ENCODE peak calls at places on chromosomes 11 and 22, in four cellular contexts. V, Z, B and X are unnamed samples.

GRCh38 chr11:111663820-111664219 is 61.6 kb downstream of the SIK2 start:
- DNase-seq in V (no peak), Z (no peak), B (no peak), X (no peak)

GRCh38 chr22:46934746-46935491 is 172.5 kb downstream of the TBC1D22A start:
- DNase-seq in V (peak), Z (peak), B (no peak), X (no peak)

GRCh38 chr11:123479048-123479837 is 49.2 kb downstream of the GRAMD1B start:
- DNase-seq in V (no peak), Z (no peak), B (no peak), X (no peak)

GRCh38 chr22:27603823-27604190 is 197.7 kb downstream of the MN1 start:
- DNase-seq in V (no peak), Z (no peak), B (peak), X (no peak)

GRCh38 chr22:47401976-47402770 is 639.7 kb downstream of the TBC1D22A start:
- DNase-seq in V (no peak), Z (no peak), B (no peak), X (no peak)

GRCh38 chr11:129374081-129374992 is 1.3 kb upstream of the BARX2 start:
- DNase-seq in V (no peak), Z (no peak), B (peak), X (no peak)

GRCh38 chr11:5153574-5154431 is 754 bp downstream of the OR52A1 start:
- DNase-seq in V (no peak), Z (no peak), B (no peak), X (no peak)

GRCh38 chr11:31422703-31423102 is 53.0 kb downstream of the DNAJC24 start:
- DNase-seq in V (no peak), Z (no peak), B (no peak), X (no peak)

GRCh38 chr11:6249822-6250555 is 9.6 kb upstream of the CCKBR start:
- DNase-seq in V (peak), Z (peak), B (peak), X (no peak)

GRCh38 chr11:117096140-117096972 is 1.9 kb downstream of the SIK3 start:
- DNase-seq in V (no peak), Z (no peak), B (peak), X (no peak)

GRCh38 chr22:42691440-42691839 is 29.2 kb downstream of the A4GALT start:
- DNase-seq in V (no peak), Z (no peak), B (no peak), X (no peak)

GRCh38 chr11:13169709-13170108 is 107.9 kb upstream of the BMAL1 start:
- DNase-seq in V (peak), Z (no peak), B (no peak), X (no peak)

GRCh38 chr11:89235976-89236375 is 58.3 kb downstream of the TYR start:
- DNase-seq in V (no peak), Z (no peak), B (no peak), X (no peak)

GRCh38 chr11:83033972-83034672 is 37.6 kb downstream of the RAB30 start:
- DNase-seq in V (no peak), Z (no peak), B (peak), X (no peak)

GRCh38 chr11:94656968-94657367 is 89.8 kb downstream of the PIWIL4 start:
- DNase-seq in V (no peak), Z (no peak), B (no peak), X (no peak)

GRCh38 chr11:96219981-96220623 is 122.9 kb downstream of the MAML2 start:
- DNase-seq in V (no peak), Z (no peak), B (no peak), X (no peak)

GRCh38 chr11:84963240-84963639 is 663.9 kb downstream of the DLG2 start:
- DNase-seq in V (no peak), Z (no peak), B (no peak), X (no peak)

GRCh38 chr11:76798656-76799055 is 15.5 kb downstream of the TSKU start:
- DNase-seq in V (no peak), Z (no peak), B (no peak), X (no peak)

GRCh38 chr11:63017306-63017974 is 1.8 kb upstream of the SLC22A8 start:
- DNase-seq in V (no peak), Z (no peak), B (peak), X (peak)

GRCh38 chr11:80980221-80980620 is 1539.4 kb upstream of the TENM4 start:
- DNase-seq in V (no peak), Z (no peak), B (no peak), X (no peak)

GRCh38 chr11:116556483-116556882 is 216.3 kb downstream of the BUD13 start:
- DNase-seq in V (no peak), Z (no peak), B (no peak), X (no peak)

GRCh38 chr22:46546466-46547178 is 9.2 kb upstream of the CELSR1 start:
- DNase-seq in V (no peak), Z (no peak), B (no peak), X (no peak)

GRCh38 chr11:20387262-20388095 is at the start of gene PRMT3:
- DNase-seq in V (peak), Z (peak), B (peak), X (peak)

GRCh38 chr11:95512682-95513081 is 276.9 kb downstream of the FAM76B start:
- DNase-seq in V (no peak), Z (no peak), B (no peak), X (no peak)

GRCh38 chr11:16606784-16607674 is 131.4 kb upstream of the C11orf58 start:
- DNase-seq in V (no peak), Z (peak), B (peak), X (no peak)

GRCh38 chr22:46029574-46030200 is 52.7 kb upstream of the WNT7B start:
- DNase-seq in V (no peak), Z (no peak), B (no peak), X (no peak)

GRCh38 chr11:44268807-44269080 is 41.2 kb downstream of the ALX4 start:
- DNase-seq in V (no peak), Z (no peak), B (no peak), X (no peak)

GRCh38 chr11:34366522-34366921 is 8.7 kb upstream of the ABTB2 start:
- DNase-seq in V (peak), Z (no peak), B (peak), X (peak)

GRCh38 chr11:34360056-34360455 is 2.2 kb upstream of the ABTB2 start:
- DNase-seq in V (no peak), Z (no peak), B (no peak), X (no peak)

GRCh38 chr11:34359548-34359891 is 1.7 kb upstream of the ABTB2 start:
- DNase-seq in V (peak), Z (peak), B (peak), X (no peak)

GRCh38 chr11:34363363-34364084 is 5.7 kb upstream of the ABTB2 start:
- DNase-seq in V (no peak), Z (no peak), B (no peak), X (peak)

DNA sequence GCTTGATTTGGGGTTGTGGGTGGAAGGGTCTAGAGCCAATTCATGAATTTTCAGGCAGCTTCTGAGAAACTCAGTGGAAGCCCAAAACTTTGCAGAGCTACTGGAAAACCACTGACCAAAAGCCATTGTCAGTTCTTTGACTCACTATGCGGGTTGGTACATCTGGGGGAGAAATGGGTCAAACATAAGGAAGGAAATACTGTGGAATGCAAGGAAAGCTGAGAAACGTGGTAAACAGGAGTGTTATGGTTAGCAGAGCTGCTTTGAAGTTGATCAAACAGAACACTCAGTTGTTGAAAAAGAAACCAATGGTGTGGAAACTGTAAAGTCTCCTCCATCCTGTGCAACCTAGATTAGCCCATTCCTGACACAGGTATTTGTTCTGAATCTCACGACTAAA is 6.3 kb upstream of the ABTB2 start:
- DNase-seq in V (no peak), Z (no peak), B (no peak), X (no peak)
- TF ChIP-seq JUND in V (no peak), Z (no peak), B (no peak), X (no peak)

DNA sequence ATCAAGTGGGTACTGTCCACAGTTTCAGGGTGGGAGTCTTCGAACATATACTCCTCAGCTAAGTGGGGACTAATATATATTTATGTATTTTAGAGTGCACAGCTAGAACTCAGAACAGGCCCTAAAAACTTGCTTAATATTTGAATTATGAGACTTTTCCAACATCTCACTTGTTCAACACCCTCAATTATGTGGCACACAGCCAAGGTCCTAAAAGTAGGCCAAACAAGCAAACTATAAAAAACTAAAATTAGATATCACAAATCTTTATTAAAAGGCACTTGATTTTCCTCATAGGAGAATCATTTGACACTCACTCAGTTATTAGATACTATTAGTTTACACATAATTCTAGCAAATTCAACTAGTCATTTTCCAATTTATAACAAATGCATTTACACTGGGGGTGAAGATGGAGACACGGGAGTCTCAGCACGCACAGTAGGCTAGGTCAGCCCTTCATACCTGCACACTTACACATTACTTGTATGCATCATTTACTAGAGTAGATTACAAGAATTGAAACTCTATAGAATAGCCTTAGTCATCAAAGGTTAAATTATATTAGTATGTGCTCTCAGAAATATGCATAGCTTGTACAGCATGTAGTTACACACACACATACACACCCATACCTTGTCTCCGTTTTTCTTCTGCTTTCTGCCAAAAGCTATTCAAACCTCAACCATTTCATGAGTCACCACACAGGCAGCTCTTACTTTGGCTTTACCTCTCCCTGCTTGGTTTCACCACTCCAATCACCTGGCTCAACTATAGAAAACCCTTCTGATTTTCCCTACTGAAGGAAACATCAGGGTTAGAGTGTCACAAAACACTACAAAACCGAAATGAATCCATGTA is 171.5 kb downstream of the SBF2 start:
- DNase-seq in V (peak), Z (no peak), B (no peak), X (peak)
- TF ChIP-seq JUND in V (peak), Z (no peak), B (peak), X (no peak)

DNA sequence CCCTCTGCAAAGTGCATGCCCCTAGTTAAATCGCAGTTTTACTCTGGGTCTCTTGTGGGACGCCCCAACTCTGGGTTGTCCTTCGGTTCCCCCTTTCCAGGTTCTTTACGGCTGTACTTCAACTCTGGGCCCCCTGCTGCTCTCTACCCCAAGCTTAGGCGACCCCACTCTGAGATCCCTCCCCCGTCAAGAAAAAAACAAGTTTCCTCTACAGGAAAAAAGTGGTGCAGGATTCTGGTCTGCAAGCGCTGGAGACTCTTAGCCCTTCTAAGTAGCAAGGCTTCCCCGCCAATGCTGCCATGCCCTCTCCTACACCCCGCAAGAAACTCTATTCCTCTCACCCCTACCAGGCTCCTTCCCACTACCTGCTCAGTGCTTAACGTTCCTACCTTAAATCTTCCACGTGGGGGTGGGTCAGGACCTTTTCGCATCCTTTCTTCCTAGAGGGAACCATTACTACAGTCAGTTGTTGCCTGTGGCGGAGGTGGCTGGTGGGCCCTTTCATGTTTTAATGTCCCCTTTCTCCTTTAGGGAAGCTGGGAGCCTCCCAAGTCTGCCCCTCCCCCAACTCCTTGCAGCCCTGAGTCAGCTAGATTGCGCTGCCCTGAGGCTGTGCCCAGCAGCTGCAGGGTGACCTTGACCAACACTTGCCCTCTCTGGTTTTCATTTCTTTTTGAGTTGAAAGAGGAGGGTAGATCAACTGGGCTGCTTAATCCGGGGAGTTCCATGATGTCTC is 1.4 kb downstream of the NEFH start:
- DNase-seq in V (no peak), Z (peak), B (no peak), X (no peak)
- TF ChIP-seq JUND in V (no peak), Z (no peak), B (no peak), X (no peak)

GRCh38 chr22:23001463-23001862 is 68.9 kb upstream of the GNAZ start:
- DNase-seq in V (no peak), Z (no peak), B (no peak), X (no peak)

GRCh38 chr22:22997988-22998387 is 72.3 kb upstream of the GNAZ start:
- DNase-seq in V (no peak), Z (no peak), B (no peak), X (no peak)

GRCh38 chr22:23002612-23003180 is 67.6 kb upstream of the GNAZ start:
- DNase-seq in V (no peak), Z (no peak), B (no peak), X (no peak)

GRCh38 chr22:22999473-22999872 is 70.8 kb upstream of the GNAZ start:
- DNase-seq in V (no peak), Z (no peak), B (no peak), X (no peak)

DNA sequence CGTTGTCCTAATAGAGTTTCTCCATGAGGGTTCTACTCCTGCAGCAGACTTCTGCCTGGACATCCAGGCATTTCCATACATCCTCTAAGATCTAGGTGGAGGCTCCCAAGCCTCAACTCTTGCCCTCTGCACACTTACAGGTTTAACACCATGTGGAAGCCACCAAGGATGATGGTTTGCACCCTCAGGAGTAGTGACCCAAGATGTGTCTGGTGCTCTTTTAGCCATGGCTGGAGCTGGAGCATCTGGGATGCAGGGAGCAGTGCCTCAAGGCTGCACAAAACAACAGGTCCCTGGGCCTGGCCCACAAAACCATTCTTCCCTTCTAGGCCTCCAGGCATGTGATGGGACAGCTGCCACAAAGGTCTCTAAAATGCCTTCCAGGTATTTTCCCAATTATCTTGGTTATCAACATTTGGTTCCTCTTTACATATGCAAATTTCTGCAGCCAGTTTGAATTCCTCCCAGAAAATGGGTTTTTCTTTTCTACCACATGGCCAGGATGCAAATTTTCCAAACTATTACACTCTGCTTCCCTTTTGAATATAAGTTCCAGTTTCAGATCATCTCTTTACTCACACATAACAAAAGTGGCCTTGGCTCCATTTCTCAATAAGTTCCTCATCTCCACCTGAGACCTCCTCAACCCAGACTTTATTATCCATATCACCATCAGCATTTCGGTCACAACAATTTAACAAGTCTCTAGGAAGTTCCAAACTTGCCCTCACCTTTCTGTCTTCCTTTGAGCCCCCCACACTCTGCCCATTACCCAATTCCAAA is 69.5 kb upstream of the GNAZ start:
- DNase-seq in V (no peak), Z (no peak), B (no peak), X (no peak)
- TF ChIP-seq JUND in V (no peak), Z (no peak), B (no peak), X (no peak)

DNA sequence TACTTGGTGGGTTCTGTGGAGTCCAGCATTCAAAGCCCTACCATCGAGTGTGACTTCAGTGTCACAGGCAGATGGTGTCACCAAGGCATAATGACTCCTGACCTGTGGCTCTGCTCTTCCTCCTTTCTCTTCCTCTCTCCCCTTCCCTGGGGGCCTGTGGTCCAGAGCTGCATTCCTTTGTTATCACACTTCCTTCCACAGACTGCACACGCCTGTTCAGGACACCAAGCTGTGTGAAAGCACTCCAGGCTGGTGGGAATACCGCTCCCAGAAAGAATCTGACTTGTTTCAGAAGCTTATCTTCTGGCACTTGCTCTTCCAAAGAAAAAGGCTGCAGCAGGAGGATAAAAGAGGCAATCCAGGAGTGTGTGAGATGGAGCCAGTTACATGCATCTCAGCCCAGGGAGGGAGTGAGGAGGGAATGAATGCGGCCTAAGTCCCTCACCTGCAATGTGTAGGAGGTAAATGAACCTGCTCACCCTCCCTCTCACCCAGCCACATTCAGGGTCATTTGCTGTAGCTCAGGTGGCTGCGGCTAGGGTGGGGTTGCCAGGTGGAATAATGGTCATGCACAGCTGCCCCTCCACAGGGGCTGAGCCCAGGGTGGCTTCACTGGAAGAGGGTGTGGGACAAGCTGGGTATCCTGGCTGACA is 79.3 kb downstream of the ADAMTS15 start:
- DNase-seq in V (no peak), Z (no peak), B (no peak), X (no peak)
- TF ChIP-seq JUND in V (no peak), Z (no peak), B (no peak), X (no peak)

GRCh38 chr22:19242699-19243098 is 48.8 kb downstream of the CLTCL1 start:
- DNase-seq in V (no peak), Z (no peak), B (no peak), X (no peak)
- TF ChIP-seq JUND in V (no peak), Z (no peak), B (no peak), X (no peak)